ENCODE peak calls at places on chromosomes 6 and 20, in four cellular contexts. H is pancreas, W is GM12865, N is astrocyte of the cerebellum. A is an unnamed sample.

GRCh38 chr6:141653590-141653989 is 479.1 kb upstream of the GJE1 start:
- DNase-seq in W (no peak), H (no peak), N (no peak), A (no peak)

GRCh38 chr6:26536571-26537159 is 1.5 kb upstream of the HMGN4 start:
- DNase-seq in W (peak; percentile 91), H (no peak), N (peak; percentile 55), A (peak; percentile 57)

GRCh38 chr6:142888461-142888860 is 56.5 kb downstream of the HIVEP2 start:
- DNase-seq in N (no peak), H (no peak), W (no peak), A (no peak)

GRCh38 chr20:9306521-9306920 is 207.9 kb upstream of the LAMP5 start:
- DNase-seq in W (no peak), N (peak; percentile 32), H (no peak), A (no peak)

GRCh38 chr6:6556738-6557503 is 31.6 kb upstream of the LY86 start:
- DNase-seq in W (peak; percentile 73), H (peak; percentile 67), N (no peak), A (peak; percentile 69)

GRCh38 chr6:24991748-24992467 is 56.1 kb upstream of the RIPOR2 start:
- DNase-seq in W (peak; percentile 88), H (peak; percentile 55), N (no peak), A (peak; percentile 45)

GRCh38 chr20:58898629-58899028 is 46.1 kb downstream of the GNAS start:
- DNase-seq in W (no peak), N (no peak), H (no peak), A (no peak)

GRCh38 chr6:83974409-83975050 is 59.0 kb upstream of the MRAP2 start:
- DNase-seq in N (no peak), H (no peak), W (no peak), A (no peak)

GRCh38 chr20:35039146-35039545 is 53.5 kb downstream of the TRPC4AP start:
- DNase-seq in W (no peak), N (no peak), H (peak; percentile 64), A (no peak)

GRCh38 chr6:32046450-32047083 is 8.4 kb downstream of the CYP21A2 start:
- DNase-seq in H (no peak), W (no peak), N (no peak), A (peak; percentile 25)

GRCh38 chr6:132765560-132765959 is 7.9 kb upstream of the VNN2 start:
- DNase-seq in H (no peak), N (no peak), W (no peak), A (no peak)

GRCh38 chr6:54244430-54244829 is 63.8 kb upstream of the TINAG start:
- DNase-seq in N (no peak), H (no peak), W (peak; percentile 9), A (no peak)

GRCh38 chr20:43910564-43910963 is 4.1 kb upstream of the TOX2 start:
- DNase-seq in N (no peak), H (no peak), W (peak; percentile 19), A (no peak)

GRCh38 chr6:159700970-159701369 is 7.9 kb upstream of the SOD2 start:
- DNase-seq in W (no peak), N (no peak), H (no peak), A (no peak)

GRCh38 chr20:57433658-57434389 is 42.6 kb downstream of the RBM38 start:
- DNase-seq in W (no peak), N (no peak), H (no peak), A (no peak)

GRCh38 chr6:152146385-152146784 is 338.9 kb downstream of the ESR1 start:
- DNase-seq in H (no peak), W (no peak), N (peak; percentile 67), A (no peak)

GRCh38 chr6:109894181-109894580 is 83.9 kb upstream of the GPR6 start:
- DNase-seq in H (no peak), N (no peak), W (peak; percentile 2), A (no peak)

GRCh38 chr6:137874204-137875001 is 7.3 kb downstream of the TNFAIP3 start:
- DNase-seq in N (no peak), H (no peak), W (peak; percentile 61), A (no peak)
- H3K4me3 ChIP-seq in N (no peak overlapping the region), H (no peak overlapping the region), W (peak overlapping the region; percentile 81), A (no peak overlapping the region)

GRCh38 chr6:64504509-64504908 is 868.9 kb downstream of the PHF3 start:
- DNase-seq in N (no peak), H (no peak), W (no peak), A (no peak)

GRCh38 chr6:64507661-64508060 is 872.1 kb downstream of the PHF3 start:
- DNase-seq in H (no peak), W (no peak), N (no peak), A (no peak)

GRCh38 chr6:64505312-64505711 is 869.7 kb downstream of the PHF3 start:
- DNase-seq in N (no peak), W (peak; percentile 40), H (no peak), A (peak; percentile 50)
- TF ChIP-seq CTCF in N (peak; percentile 37), W (peak; percentile 61), H (no peak), A (no peak)

GRCh38 chr6:29853245-29853644 is 25.6 kb downstream of the HLA-G start:
- DNase-seq in W (no peak), H (no peak), N (no peak), A (no peak)

GRCh38 chr6:29847871-29848630 is 20.4 kb downstream of the HLA-G start:
- DNase-seq in N (peak; percentile 19), W (peak; percentile 78), H (peak; percentile 82), A (peak; percentile 83)

GRCh38 chr6:29851190-29851589 is 23.6 kb downstream of the HLA-G start:
- DNase-seq in W (no peak), H (no peak), N (no peak), A (no peak)

GRCh38 chr6:29845405-29846006 is 17.9 kb downstream of the HLA-G start:
- DNase-seq in N (no peak), H (no peak), W (peak; percentile 46), A (no peak)

DNA sequence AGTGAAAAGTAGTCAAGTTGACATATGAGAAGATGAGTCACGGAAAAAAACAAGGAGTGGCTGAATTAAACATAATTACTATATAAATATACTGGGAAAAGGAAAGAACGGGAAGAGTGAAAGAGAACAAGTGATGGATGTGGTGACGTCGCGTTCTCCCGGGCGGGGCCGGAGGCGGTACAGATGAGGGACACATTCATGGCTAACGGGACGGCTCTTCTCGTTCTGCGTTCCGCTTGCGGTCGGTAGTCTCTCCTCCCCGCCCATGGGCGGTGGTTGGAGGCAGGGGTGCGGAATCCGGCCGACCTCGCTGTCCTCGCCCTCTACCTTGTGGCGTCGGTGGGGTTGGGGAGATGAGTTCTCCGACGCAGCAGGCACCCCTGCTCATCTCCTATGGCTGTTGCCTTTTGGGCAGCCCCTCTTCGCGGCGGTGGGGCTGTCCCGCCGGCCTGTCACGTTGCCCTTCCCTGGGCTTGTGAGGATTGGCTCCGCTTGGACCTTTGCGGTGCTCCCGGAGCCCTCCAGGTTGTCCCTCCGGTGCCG is 22.5 kb downstream of the HLA-G start:
- DNase-seq in N (no peak), H (no peak), W (no peak), A (peak; percentile 54)
- H3K4me3 ChIP-seq in N (no peak overlapping the region), H (no peak overlapping the region), W (no peak overlapping the region), A (no peak overlapping the region)

GRCh38 chr6:131163886-131164285 is 28.6 kb downstream of the AKAP7 start:
- DNase-seq in N (no peak), H (no peak), W (no peak), A (peak; percentile 30)

GRCh38 chr6:131164506-131164905 is 29.2 kb downstream of the AKAP7 start:
- DNase-seq in N (no peak), W (no peak), H (no peak), A (no peak)

GRCh38 chr6:131169613-131170012 is 34.3 kb downstream of the AKAP7 start:
- DNase-seq in W (no peak), H (no peak), N (no peak), A (no peak)

GRCh38 chr6:131172237-131172636 is 37.0 kb downstream of the AKAP7 start:
- DNase-seq in W (no peak), N (no peak), H (no peak), A (no peak)

GRCh38 chr6:131167773-131168172 is 32.5 kb downstream of the AKAP7 start:
- DNase-seq in H (no peak), N (no peak), W (no peak), A (no peak)
- TF ChIP-seq CTCF in H (no peak), N (no peak), W (no peak), A (no peak)

DNA sequence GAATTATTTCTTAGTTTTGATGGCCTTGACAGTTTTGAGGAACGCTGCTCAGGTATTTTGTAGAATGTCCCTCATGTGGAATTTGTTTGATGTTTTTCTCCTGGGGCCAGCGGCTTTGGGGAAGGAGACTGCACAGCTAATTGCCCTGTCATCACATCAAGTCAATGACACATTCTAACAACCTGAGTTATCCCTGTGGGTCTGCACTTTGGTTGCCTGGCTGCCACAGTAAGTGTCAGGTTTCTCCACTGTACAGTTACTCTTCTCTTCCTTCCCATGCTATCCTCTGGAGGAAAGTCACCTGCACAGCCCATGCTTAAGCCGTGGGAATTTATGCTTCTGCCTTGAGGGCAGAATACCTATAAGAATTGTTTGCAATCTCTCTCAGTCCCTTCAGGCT is 1.4 kb upstream of the TREML4 start:
- DNase-seq in H (no peak), W (no peak), N (no peak), A (no peak)
- H3K4me3 ChIP-seq in H (no peak overlapping the region), W (no peak overlapping the region), N (no peak overlapping the region), A (no peak overlapping the region)

GRCh38 chr6:37640776-37641395 is 56.8 kb downstream of the MDGA1 start:
- DNase-seq in N (no peak), H (no peak), W (no peak), A (no peak)

GRCh38 chr6:37643851-37644672 is 53.6 kb downstream of the MDGA1 start:
- DNase-seq in N (no peak), W (no peak), H (no peak), A (no peak)

GRCh38 chr6:37638414-37639079 is 59.1 kb downstream of the MDGA1 start:
- DNase-seq in N (no peak), H (no peak), W (no peak), A (no peak)

GRCh38 chr6:37637562-37638413 is 59.9 kb downstream of the MDGA1 start:
- DNase-seq in H (no peak), W (no peak), N (no peak), A (no peak)

GRCh38 chr6:37641546-37641945 is 56.1 kb downstream of the MDGA1 start:
- DNase-seq in H (no peak), W (no peak), N (no peak), A (no peak)
- TF ChIP-seq CTCF in H (no peak), W (no peak), N (no peak), A (no peak)

GRCh38 chr6:22412994-22413393 is 116.2 kb upstream of the PRL start:
- DNase-seq in H (no peak), N (no peak), W (no peak), A (no peak)

GRCh38 chr6:22409487-22409886 is 112.7 kb upstream of the PRL start:
- DNase-seq in H (no peak), W (no peak), N (no peak), A (no peak)

GRCh38 chr6:22411408-22412105 is 114.7 kb upstream of the PRL start:
- DNase-seq in H (no peak), N (peak; percentile 19), W (no peak), A (no peak)

GRCh38 chr6:22418714-22419113 is 121.9 kb upstream of the PRL start:
- DNase-seq in W (no peak), H (no peak), N (no peak), A (no peak)

GRCh38 chr6:22413681-22414305 is 117.0 kb upstream of the PRL start:
- DNase-seq in W (no peak), H (no peak), N (peak; percentile 24), A (no peak)
- H3K4me3 ChIP-seq in W (no peak overlapping the region), H (no peak overlapping the region), N (no peak overlapping the region), A (no peak overlapping the region)

GRCh38 chr20:11790047-11790446 is 127.6 kb upstream of the BTBD3 start:
- DNase-seq in W (no peak), H (no peak), N (no peak), A (no peak)
- TF ChIP-seq CTCF in W (no peak), H (no peak), N (no peak), A (no peak)